ENCODE peak calls at places on chromosomes 2 and 18, in six cellular contexts. C, Z, D, U, P and J are unnamed samples.
A peak's percentile ranks its signal among the peaks of the same experiment; 100 is the strongest.

GRCh38 chr2:74525717-74526648 is at the start of gene DQX1:
- DNase-seq in C (no peak), Z (peak; percentile 69), D (peak; percentile 46), U (peak; percentile 54), P (no peak), J (peak; percentile 69)

GRCh38 chr2:48339451-48339850 is 190.5 kb upstream of the STON1 start:
- DNase-seq in P (no peak), C (no peak), U (no peak), D (no peak), Z (no peak), J (no peak)

GRCh38 chr2:147989809-147990403 is 30.6 kb downstream of the ORC4 start:
- DNase-seq in D (peak; percentile 82), Z (peak; percentile 55), P (no peak), U (peak; percentile 33), C (peak; percentile 10), J (peak; percentile 45)

GRCh38 chr2:184555352-184555751 is 43.0 kb upstream of the ZNF804A start:
- DNase-seq in D (no peak), U (no peak), Z (no peak), P (no peak), C (no peak), J (no peak)

GRCh38 chr18:57909620-57910019 is 106.5 kb upstream of the ATP8B1 start:
- DNase-seq in P (no peak), C (no peak), D (peak; percentile 51), U (no peak), Z (no peak), J (no peak)

GRCh38 chr2:197090713-197091367 is 164.3 kb upstream of the PGAP1 start:
- DNase-seq in D (no peak), U (no peak), P (no peak), C (no peak), Z (peak; percentile 70), J (no peak)

GRCh38 chr2:216362730-216363129 is 9.6 kb downstream of the MARCHF4 start:
- DNase-seq in U (peak; percentile 56), P (no peak), Z (no peak), C (no peak), D (peak; percentile 85), J (no peak)

GRCh38 chr2:129799036-129799958 is 180.2 kb upstream of the RAB6C start:
- DNase-seq in P (no peak), U (no peak), Z (no peak), C (no peak), D (no peak), J (no peak)

GRCh38 chr2:231308631-231309414 is 86.7 kb upstream of the B3GNT7 start:
- DNase-seq in P (no peak), Z (peak; percentile 82), D (peak; percentile 63), C (no peak), U (no peak), J (no peak)